ENCODE peak calls at places on chromosome 18, in eight cellular contexts. M is effector memory CD4-positive, alpha-beta T cell; X is stomach; K is DND-41; G is choroid plexus epithelial cell; L is lung; P is A549; R is K562. T is an unnamed sample.

GRCh38 chr18:31720867-31721266 is 36.5 kb upstream of the B4GALT6 start:
- DNase-seq in M (no peak), G (peak), R (no peak), X (no peak), L (no peak), K (no peak), P (no peak), T (no peak)

GRCh38 chr18:45774065-45774521 is 50.1 kb downstream of the SLC14A1 start:
- DNase-seq in G (peak), P (no peak), R (no peak), K (peak), M (no peak), L (no peak), X (no peak), T (no peak)

GRCh38 chr18:10533111-10533510 is 7.3 kb downstream of the NAPG start:
- DNase-seq in X (no peak), G (no peak), K (no peak), R (no peak), M (no peak), P (no peak), L (no peak), T (no peak)

GRCh38 chr18:74331404-74331803 is 15.8 kb downstream of the C18orf63 start:
- DNase-seq in X (no peak), L (no peak), G (peak), M (no peak), K (no peak), P (peak), R (peak), T (no peak)

GRCh38 chr18:3773303-3773702 is 323.3 kb downstream of the TGIF1 start:
- DNase-seq in G (peak), R (no peak), L (no peak), X (no peak), P (no peak), M (no peak), K (no peak), T (no peak)

GRCh38 chr18:22432672-22433137 is 15.0 kb upstream of the CTAGE1 start:
- DNase-seq in G (peak), R (peak), X (peak), P (peak), L (peak), M (no peak), K (no peak), T (no peak)

GRCh38 chr18:9787716-9788115 is 79.6 kb downstream of the RAB31 start:
- DNase-seq in X (no peak), R (no peak), P (no peak), M (no peak), G (peak), L (no peak), K (no peak), T (no peak)

GRCh38 chr18:37393945-37394609 is 171.5 kb downstream of the CELF4 start:
- DNase-seq in P (peak), K (no peak), M (no peak), R (peak), L (peak), G (peak), X (peak), T (no peak)

GRCh38 chr18:58863539-58864145 is 1.0 kb upstream of the ZNF532 start:
- DNase-seq in M (no peak), R (no peak), P (peak), G (peak), K (no peak), L (peak), X (peak), T (peak)

GRCh38 chr18:457120-457519 is 43.4 kb downstream of the COLEC12 start:
- DNase-seq in G (peak), L (no peak), X (no peak), K (peak), M (no peak), R (no peak), P (no peak), T (no peak)
- H3K4me3 ChIP-seq in G (no peak), L (no peak), X (no peak), K (no peak), M (no peak), R (no peak), P (no peak), T (no peak)

DNA sequence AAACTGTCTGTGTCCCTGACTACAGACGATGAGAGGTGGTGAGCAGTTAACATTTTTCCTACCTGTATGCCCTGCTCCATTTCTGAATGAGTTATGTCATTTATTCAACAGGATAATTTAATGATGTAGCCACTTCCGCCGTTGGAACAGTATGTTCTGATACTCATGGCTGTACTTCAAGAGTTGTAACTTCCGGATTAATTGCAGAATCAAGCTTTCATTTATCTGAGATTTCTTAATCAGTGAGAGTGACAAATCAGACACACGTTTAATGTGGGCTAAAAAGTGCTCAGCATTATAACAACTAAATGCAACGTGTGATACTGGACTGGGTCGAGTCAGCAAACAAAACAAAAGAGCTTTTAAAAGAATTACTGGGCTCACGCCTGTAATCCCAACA is 107.7 kb downstream of the KCTD1 start:
- DNase-seq in G (no peak), P (no peak), K (no peak), X (no peak), M (no peak), L (no peak), R (no peak), T (no peak)
- H3K4me3 ChIP-seq in G (no peak), P (no peak), K (no peak), X (no peak), M (no peak), L (no peak), R (no peak), T (no peak)

GRCh38 chr18:35479911-35480586 is 17.7 kb downstream of the INO80C start:
- DNase-seq in X (peak), G (no peak), R (no peak), M (no peak), K (no peak), P (peak), L (no peak), T (no peak)

GRCh38 chr18:35481960-35482366 is 15.8 kb downstream of the INO80C start:
- DNase-seq in X (no peak), K (no peak), L (no peak), P (peak), G (no peak), R (no peak), M (no peak), T (no peak)

GRCh38 chr18:35477974-35478373 is 19.8 kb downstream of the INO80C start:
- DNase-seq in R (no peak), L (no peak), X (no peak), G (no peak), P (no peak), K (no peak), M (no peak), T (no peak)

GRCh38 chr18:35477497-35477896 is 20.3 kb downstream of the INO80C start:
- DNase-seq in P (no peak), G (no peak), R (no peak), M (no peak), K (no peak), L (no peak), X (no peak), T (no peak)

DNA sequence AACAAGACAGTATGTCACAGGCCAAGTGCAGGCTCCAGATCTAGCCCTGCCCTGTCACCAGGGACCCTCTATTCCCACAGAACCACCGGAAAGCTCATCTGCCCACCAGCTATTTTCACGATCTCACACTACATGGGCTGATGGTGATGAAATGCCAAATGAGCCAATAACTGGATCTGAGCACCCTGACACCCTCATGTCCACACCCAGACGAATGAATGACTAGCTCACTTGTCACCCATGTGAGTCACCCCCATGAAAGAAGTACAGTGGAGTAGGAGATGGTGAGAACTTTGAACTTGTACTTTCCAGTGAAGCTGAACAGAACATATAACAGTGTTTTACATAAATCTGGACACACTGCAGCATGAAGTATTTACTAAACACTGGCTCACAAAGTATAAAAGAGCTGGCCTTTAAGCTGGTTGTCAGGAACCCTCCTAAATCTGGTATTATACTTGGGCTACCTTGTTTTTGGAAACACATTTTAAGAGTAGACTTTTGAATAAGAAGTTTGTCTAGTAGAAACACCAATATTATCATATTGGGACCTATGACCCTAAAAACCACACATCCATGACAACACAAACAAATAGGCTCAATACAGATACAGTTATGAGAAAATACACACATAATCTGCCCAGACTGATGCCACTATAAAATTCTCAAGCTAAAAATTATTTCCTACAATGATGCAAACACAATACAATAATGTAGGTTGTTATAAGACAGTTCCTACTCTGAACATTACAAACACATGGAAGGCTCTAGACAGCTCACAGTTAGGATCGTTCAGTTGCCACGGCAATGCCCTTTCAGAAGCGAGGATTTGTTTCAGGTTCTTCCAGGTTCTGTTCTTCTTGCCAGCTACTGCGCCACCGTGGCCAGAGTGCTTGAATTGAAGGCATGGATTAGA is 19.0 kb downstream of the INO80C start:
- DNase-seq in R (peak), X (peak), K (no peak), L (no peak), G (peak), P (peak), M (no peak), T (no peak)
- H3K4me3 ChIP-seq in R (no peak), X (no peak), K (no peak), L (no peak), G (no peak), P (peak), M (no peak), T (no peak)

GRCh38 chr18:57436193-57436964 is 1.2 kb downstream of the ONECUT2 start:
- DNase-seq in L (no peak), P (no peak), K (no peak), X (no peak), R (no peak), G (no peak), M (no peak), T (no peak)
- H3K4me3 ChIP-seq in L (no peak), P (peak), K (no peak), X (peak), R (no peak), G (no peak), M (no peak), T (no peak)

GRCh38 chr18:12862467-12862866 is 21.6 kb downstream of the PTPN2 start:
- DNase-seq in M (no peak), R (no peak), X (peak), K (no peak), G (no peak), P (no peak), L (no peak), T (no peak)

GRCh38 chr18:12861637-12862036 is 22.4 kb downstream of the PTPN2 start:
- DNase-seq in P (no peak), M (no peak), K (no peak), L (no peak), X (no peak), R (no peak), G (no peak), T (no peak)

GRCh38 chr18:12860530-12860929 is 23.5 kb downstream of the PTPN2 start:
- DNase-seq in R (no peak), G (no peak), P (no peak), M (no peak), L (no peak), X (no peak), K (no peak), T (no peak)

GRCh38 chr18:12863687-12864086 is 20.4 kb downstream of the PTPN2 start:
- DNase-seq in M (no peak), P (no peak), L (no peak), G (no peak), X (no peak), R (no peak), K (no peak), T (no peak)

GRCh38 chr18:12862874-12863482 is 21.1 kb downstream of the PTPN2 start:
- DNase-seq in P (no peak), X (no peak), M (no peak), G (no peak), R (no peak), K (no peak), L (no peak), T (no peak)
- H3K4me3 ChIP-seq in P (no peak), X (no peak), M (no peak), G (no peak), R (no peak), K (no peak), L (no peak), T (no peak)

GRCh38 chr18:77210249-77210648 is 39.4 kb upstream of the GALR1 start:
- DNase-seq in P (no peak), G (no peak), L (no peak), M (no peak), K (peak), R (no peak), X (no peak), T (no peak)

GRCh38 chr18:77206676-77207370 is 42.8 kb upstream of the GALR1 start:
- DNase-seq in M (no peak), L (no peak), K (no peak), R (no peak), G (peak), X (no peak), P (no peak), T (no peak)

GRCh38 chr18:77207540-77207939 is 42.1 kb upstream of the GALR1 start:
- DNase-seq in L (peak), M (peak), G (peak), P (peak), K (peak), R (no peak), X (peak), T (peak)

GRCh38 chr18:77209587-77209986 is 40.1 kb upstream of the GALR1 start:
- DNase-seq in X (no peak), L (no peak), K (peak), R (no peak), G (peak), M (no peak), P (no peak), T (no peak)

DNA sequence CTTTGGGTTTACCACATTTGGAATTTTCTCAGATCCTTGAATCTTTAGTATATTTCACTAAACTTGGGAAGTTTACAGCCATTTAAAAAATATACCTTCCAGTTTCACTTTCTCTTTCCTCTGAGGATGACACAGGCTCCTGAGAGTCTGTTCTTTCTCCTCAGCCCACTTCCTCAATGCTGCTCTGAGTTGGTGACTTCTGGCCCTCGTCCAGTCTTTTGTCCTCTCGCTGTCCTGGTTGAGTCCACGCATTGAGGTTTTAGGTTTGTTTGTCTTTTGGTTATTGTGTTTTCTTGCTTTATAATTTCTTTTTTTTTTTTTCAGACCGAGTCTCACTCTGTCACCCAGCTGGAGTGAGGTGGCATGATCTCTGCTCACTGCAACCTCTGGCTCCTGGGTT is 40.7 kb upstream of the GALR1 start:
- DNase-seq in K (peak), L (peak), M (no peak), X (peak), R (no peak), P (no peak), G (peak), T (peak)
- H3K4me3 ChIP-seq in K (peak), L (no peak), M (peak), X (peak), R (no peak), P (no peak), G (peak), T (peak)

GRCh38 chr18:79458131-79458838 is 62.6 kb downstream of the NFATC1 start:
- DNase-seq in K (no peak), G (peak), R (no peak), X (peak), M (no peak), P (peak), L (peak), T (no peak)
- H3K4me3 ChIP-seq in K (no peak), G (no peak), R (no peak), X (no peak), M (no peak), P (no peak), L (no peak), T (no peak)

T was measured in CD8-positive, alpha-beta memory T cell.